ENCODE peak calls at places on chromosome 4, in seven cellular contexts. L is germinal center; Z is stimulated activated CD8-positive, alpha-beta memory T cell treated with anti-CD3 and anti-CD28 coated beads, Interleukin-4, amount 100 ng/mL, for 24 hours; A is SW 1271; U is cardiac septum; T is tibial artery; E is colonic mucosa. B is an unnamed sample.

GRCh38 chr4:185833055-185833598 is 21.1 kb upstream of the SORBS2 start:
- DNase-seq in L (no peak), Z (no peak), A (no peak), U (no peak), T (no peak), E (no peak), B (no peak)

GRCh38 chr4:124697441-124697840 is 15.1 kb downstream of the ANKRD50 start:
- DNase-seq in L (no peak), Z (no peak), A (no peak), U (no peak), T (no peak), E (no peak), B (no peak)

GRCh38 chr4:73599182-73599581 is 21.1 kb downstream of the RASSF6 start:
- DNase-seq in L (no peak), Z (no peak), A (peak; percentile 14), U (no peak), T (no peak), E (peak; percentile 85), B (peak; percentile 54)

GRCh38 chr4:186876961-186877626 is 153.4 kb upstream of the FAT1 start:
- DNase-seq in L (no peak), Z (no peak), A (no peak), U (no peak), T (no peak), E (no peak), B (no peak)

GRCh38 chr4:24794916-24795665 is at the start of gene SOD3:
- DNase-seq in L (no peak), Z (no peak), A (no peak), U (peak; percentile 90), T (peak; percentile 88), E (peak; percentile 88), B (no peak)

GRCh38 chr4:153468587-153468986 is 2.4 kb downstream of the TMEM131L start:
- DNase-seq in L (peak; percentile 50), Z (no peak), A (no peak), U (no peak), T (no peak), E (no peak), B (peak; percentile 91)

GRCh38 chr4:127355738-127356137 is 277.0 kb upstream of the INTU start:
- DNase-seq in L (no peak), Z (no peak), A (no peak), U (no peak), T (no peak), E (no peak), B (no peak)

GRCh38 chr4:121127100-121127499 is 37.0 kb downstream of the TNIP3 start:
- DNase-seq in L (no peak), Z (no peak), A (no peak), U (no peak), T (no peak), E (no peak), B (no peak)

GRCh38 chr4:91826186-91826585 is 477.6 kb upstream of the GRID2 start:
- DNase-seq in L (no peak), Z (no peak), A (no peak), U (no peak), T (no peak), E (no peak), B (no peak)

GRCh38 chr4:184028571-184028996 is 123.5 kb downstream of the STOX2 start:
- DNase-seq in L (no peak), Z (no peak), A (no peak), U (no peak), T (no peak), E (no peak), B (peak; percentile 20)

GRCh38 chr4:67161311-67161710 is 384.0 kb downstream of the CENPC start:
- DNase-seq in L (no peak), Z (no peak), A (no peak), U (no peak), T (no peak), E (no peak), B (no peak)

GRCh38 chr4:74014332-74014731 is 15.9 kb upstream of the CXCL5 start:
- DNase-seq in L (no peak), Z (no peak), A (no peak), U (no peak), T (no peak), E (no peak), B (no peak)

GRCh38 chr4:123599920-123600394 is 203.4 kb downstream of the SPRY1 start:
- DNase-seq in L (no peak), Z (peak; percentile 28), A (no peak), U (peak; percentile 80), T (peak; percentile 56), E (peak; percentile 89), B (peak; percentile 52)

GRCh38 chr4:51890760-51891159 is 47.8 kb downstream of the DCUN1D4 start:
- DNase-seq in L (no peak), Z (no peak), A (no peak), U (no peak), T (no peak), E (no peak), B (no peak)

GRCh38 chr4:142129473-142129872 is 493.1 kb downstream of the IL15 start:
- DNase-seq in L (no peak), Z (no peak), A (no peak), U (no peak), T (no peak), E (no peak), B (no peak)

GRCh38 chr4:96986800-96987199 is 1146.9 kb downstream of the PDHA2 start:
- DNase-seq in L (no peak), Z (no peak), A (no peak), U (no peak), T (no peak), E (no peak), B (no peak)

GRCh38 chr4:47704693-47705325 is 133.1 kb downstream of the CORIN start:
- DNase-seq in L (peak; percentile 3), Z (no peak), A (peak; percentile 18), U (no peak), T (no peak), E (no peak), B (peak; percentile 35)

GRCh38 chr4:64340243-64341110 is 68.8 kb downstream of the TECRL start:
- DNase-seq in L (no peak), Z (no peak), A (no peak), U (peak; percentile 81), T (no peak), E (no peak), B (no peak)

GRCh38 chr4:168604496-168605373 is 107.9 kb downstream of the PALLD start:
- DNase-seq in L (no peak), Z (no peak), A (peak; percentile 62), U (no peak), T (no peak), E (no peak), B (no peak)

GRCh38 chr4:87540176-87541058 is 11.2 kb upstream of the SPARCL1 start:
- DNase-seq in L (no peak), Z (no peak), A (no peak), U (no peak), T (peak; percentile 70), E (no peak), B (no peak)

GRCh38 chr4:142474398-142475087 is 371.6 kb downstream of the INPP4B start:
- DNase-seq in L (no peak), Z (no peak), A (no peak), U (no peak), T (no peak), E (no peak), B (peak; percentile 2)

GRCh38 chr4:7266525-7267292 is 74.4 kb downstream of the SORCS2 start:
- DNase-seq in L (no peak), Z (no peak), A (peak; percentile 56), U (no peak), T (no peak), E (no peak), B (no peak)

GRCh38 chr4:47490550-47490949 is 5.5 kb downstream of the ATP10D start:
- DNase-seq in L (peak; percentile 39), Z (no peak), A (peak; percentile 50), U (no peak), T (no peak), E (no peak), B (peak; percentile 65)

GRCh38 chr4:1097553-1097952 is 15.8 kb downstream of the RNF212 start:
- DNase-seq in L (no peak), Z (no peak), A (no peak), U (no peak), T (no peak), E (peak; percentile 8), B (no peak)

GRCh38 chr4:109424093-109424818 is 9.4 kb upstream of the SEC24B start:
- DNase-seq in L (no peak), Z (no peak), A (no peak), U (no peak), T (no peak), E (no peak), B (no peak)

GRCh38 chr4:123379392-123379791 is 17.2 kb upstream of the SPRY1 start:
- DNase-seq in L (no peak), Z (no peak), A (no peak), U (no peak), T (no peak), E (no peak), B (no peak)

GRCh38 chr4:51867689-51868448 is 24.9 kb downstream of the DCUN1D4 start:
- DNase-seq in L (no peak), Z (no peak), A (no peak), U (no peak), T (no peak), E (no peak), B (no peak)

B was measured in NAMALWA.